ENCODE peak calls at places on chromosomes 2 and 18, in four cellular contexts. Y, I, B and O are unnamed samples. For H3K9me3 and H3K36me3, the result is how much of the 10 kb centered on the place peaks cover.

GRCh38 chr2:181306785-181307184 is 150.4 kb upstream of the ITGA4 start:
- DNase-seq in I (no peak), B (peak), Y (peak), O (no peak)

GRCh38 chr2:157592374-157592773 is 36.3 kb downstream of the ACVR1C start:
- DNase-seq in I (no peak), Y (no peak), B (no peak), O (no peak)

GRCh38 chr18:332721-333513 is 65.1 kb upstream of the THOC1 start:
- DNase-seq in Y (no peak), I (no peak), B (no peak), O (no peak)

GRCh38 chr18:45974088-45974536 is 7.0 kb upstream of the EPG5 start:
- DNase-seq in B (peak), I (peak), Y (peak), O (peak)

GRCh38 chr2:38652431-38653273 is 13.3 kb upstream of the GALM start:
- DNase-seq in Y (no peak), B (peak), I (no peak), O (no peak)

GRCh38 chr2:28761420-28761819 is 9.8 kb downstream of the PPP1CB start:
- DNase-seq in Y (no peak), I (no peak), B (no peak), O (no peak)

GRCh38 chr2:150484006-150484405 is 3.5 kb downstream of the RND3 start:
- DNase-seq in B (no peak), Y (no peak), I (no peak), O (no peak)

GRCh38 chr2:80459028-80459427 is 154.5 kb upstream of the LRRTM1 start:
- DNase-seq in Y (no peak), I (no peak), B (no peak), O (no peak)

GRCh38 chr2:197838036-197838435 is 33.6 kb downstream of the PLCL1 start:
- DNase-seq in B (peak), I (no peak), Y (no peak), O (no peak)

GRCh38 chr2:28102455-28102874 is 211.9 kb downstream of the BABAM2 start:
- DNase-seq in Y (no peak), B (no peak), I (no peak), O (no peak)

GRCh38 chr2:209638346-209638745 is 133.3 kb upstream of the UNC80 start:
- DNase-seq in I (no peak), B (no peak), Y (no peak), O (no peak)

GRCh38 chr2:2422621-2423020 is 91.5 kb upstream of the MYT1L start:
- DNase-seq in Y (no peak), I (no peak), B (no peak), O (no peak)

GRCh38 chr2:201059961-201060525 is 11.4 kb downstream of the HYCC2 start:
- DNase-seq in B (peak), Y (peak), I (no peak), O (no peak)

GRCh38 chr2:238948765-238949641 is 101.1 kb downstream of the TWIST2 start:
- DNase-seq in Y (no peak), I (no peak), B (no peak), O (no peak)

GRCh38 chr2:121625953-121626352 is 23.3 kb downstream of the CLASP1 start:
- DNase-seq in I (no peak), Y (no peak), B (no peak), O (no peak)

GRCh38 chr2:239166201-239166834 is 234.5 kb downstream of the HDAC4 start:
- DNase-seq in B (no peak), Y (no peak), I (no peak), O (no peak)

GRCh38 chr2:171688129-171688465 is 828 bp downstream of the DYNC1I2 start:
- DNase-seq in Y (no peak), B (no peak), I (no peak), O (no peak)

GRCh38 chr2:205868773-205869333 is 186.6 kb downstream of the NRP2 start:
- DNase-seq in I (no peak), Y (no peak), B (no peak), O (no peak)

GRCh38 chr18:986071-986470 is 81.4 kb downstream of the ADCYAP1 start:
- DNase-seq in B (no peak), Y (no peak), I (no peak), O (peak)

GRCh38 chr18:62979172-62979571 is 263.8 kb downstream of the PHLPP1 start:
- DNase-seq in Y (no peak), I (no peak), B (no peak), O (no peak)

GRCh38 chr2:100124746-100125145 is 17.6 kb downstream of the AFF3 start:
- DNase-seq in Y (no peak), I (no peak), B (no peak), O (no peak)

GRCh38 chr2:186496401-186496800 is 10.3 kb downstream of the ZC3H15 start:
- DNase-seq in B (no peak), Y (no peak), I (no peak), O (no peak)

GRCh38 chr2:234421-234820 is 29.4 kb downstream of the SH3YL1 start:
- DNase-seq in I (no peak), B (no peak), Y (no peak), O (no peak)

GRCh38 chr2:197179744-197180498 is 130.7 kb downstream of the ANKRD44 start:
- DNase-seq in I (no peak), Y (no peak), B (no peak), O (no peak)

DNA sequence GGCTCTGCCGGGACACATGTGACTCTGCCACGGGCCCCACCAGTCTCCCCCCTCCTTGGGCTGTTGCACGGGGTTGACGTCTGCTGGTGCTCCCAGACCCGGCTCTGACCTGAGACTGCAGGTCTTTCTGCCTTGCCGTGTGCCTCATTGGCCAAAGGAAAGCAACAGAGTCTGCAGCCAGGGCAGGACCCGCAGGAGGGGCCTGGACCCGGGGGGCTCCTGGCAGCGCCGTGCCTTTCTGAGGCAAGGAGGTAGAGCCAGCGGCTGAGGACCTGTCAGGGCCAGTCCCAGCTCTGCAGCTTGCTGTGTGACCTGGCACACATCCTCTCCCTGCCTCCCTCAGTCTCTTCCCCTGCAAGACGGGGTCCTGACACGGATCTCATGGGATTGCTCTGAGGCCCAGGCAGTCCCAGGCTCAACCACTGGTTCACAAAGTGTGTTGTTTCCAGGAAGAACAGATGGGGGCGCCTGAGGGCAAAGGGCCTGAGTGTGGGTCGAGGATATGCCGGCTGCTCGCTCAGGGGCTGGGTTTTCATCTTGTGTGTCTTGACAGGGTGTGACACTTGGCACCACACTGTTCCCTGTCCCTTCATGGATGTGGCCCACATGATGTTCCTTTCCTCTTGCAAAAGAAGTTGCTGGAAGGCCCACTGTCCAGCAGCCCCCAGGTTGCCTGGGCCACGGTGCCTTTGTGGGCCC is 9.0 kb downstream of the CAPN10 start:
- DNase-seq in I (peak), Y (peak), B (no peak), O (peak)
- H3K9me3 ChIP-seq in I (under half), Y (under half), B (under half), O (under half)

DNA sequence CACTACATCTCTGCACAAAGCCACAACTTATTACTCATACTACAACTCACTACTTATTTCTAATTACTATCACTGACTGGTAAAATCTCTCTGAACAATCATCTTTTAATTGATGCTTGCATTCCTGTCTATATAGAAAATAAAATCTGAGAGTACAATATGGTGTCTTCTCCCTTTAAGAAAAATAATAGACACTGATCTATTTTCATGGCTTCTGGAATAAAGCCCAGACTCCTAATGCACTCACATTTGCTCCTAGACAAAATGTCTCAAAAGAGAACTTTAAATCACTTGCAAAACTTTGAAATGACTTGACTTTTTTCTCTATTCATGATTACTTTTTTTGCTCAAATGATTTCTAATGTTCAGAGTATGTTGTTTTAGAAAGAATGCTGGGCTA is 28.7 kb downstream of the ESCO1 start:
- DNase-seq in Y (no peak), B (no peak), I (no peak), O (no peak)
- H3K36me3 ChIP-seq in Y (half or more), B (under half), I (under half), O (half or more)

GRCh38 chr2:226790436-226790835 is 9.2 kb downstream of the IRS1 start:
- DNase-seq in I (no peak), Y (peak), B (no peak), O (no peak)
- H3K4me3 ChIP-seq in I (no peak), Y (peak), B (no peak), O (no peak)

GRCh38 chr18:78108587-78108986 is 858.9 kb downstream of the GALR1 start:
- DNase-seq in I (no peak), Y (no peak), B (no peak), O (no peak)

GRCh38 chr18:78105611-78106010 is 856.0 kb downstream of the GALR1 start:
- DNase-seq in Y (no peak), I (no peak), B (no peak), O (no peak)

GRCh38 chr18:78106946-78107345 is 857.3 kb downstream of the GALR1 start:
- DNase-seq in B (no peak), I (no peak), Y (no peak), O (no peak)

GRCh38 chr18:78102135-78102534 is 852.5 kb downstream of the GALR1 start:
- DNase-seq in Y (no peak), I (no peak), B (no peak), O (no peak)

DNA sequence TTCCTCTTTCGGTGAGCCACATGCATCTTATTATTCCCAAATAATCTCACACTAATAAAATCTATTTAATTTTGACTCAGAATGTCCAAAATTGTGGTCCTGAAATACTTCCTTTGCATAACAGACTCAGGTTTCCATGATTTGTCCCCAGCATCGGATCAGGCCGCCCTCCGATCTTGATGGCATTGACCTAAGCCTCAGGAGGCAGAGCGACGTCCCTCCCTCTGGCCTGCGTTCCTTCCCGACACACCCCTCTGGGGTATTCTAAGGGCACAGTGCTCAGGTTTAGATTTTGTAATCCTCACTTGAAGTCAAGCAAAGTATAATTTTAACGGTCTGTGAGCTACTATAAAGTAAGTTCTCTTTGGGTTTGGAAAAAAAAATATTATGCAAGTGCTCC is 857.7 kb downstream of the GALR1 start:
- DNase-seq in Y (no peak), I (no peak), B (no peak), O (no peak)
- H3K9me3 ChIP-seq in Y (under half), I (under half), B (under half), O (under half)

GRCh38 chr2:241668839-241669238 is 17.8 kb downstream of the DTYMK start:
- DNase-seq in Y (no peak), B (no peak), I (no peak), O (no peak)

GRCh38 chr2:241670333-241671110 is 16.1 kb downstream of the DTYMK start:
- DNase-seq in I (no peak), B (no peak), Y (no peak), O (no peak)

GRCh38 chr2:241666627-241667400 is 19.8 kb downstream of the DTYMK start:
- DNase-seq in I (no peak), B (no peak), Y (no peak), O (peak)

GRCh38 chr2:241668354-241668753 is 18.3 kb downstream of the DTYMK start:
- DNase-seq in Y (no peak), I (no peak), B (no peak), O (no peak)

DNA sequence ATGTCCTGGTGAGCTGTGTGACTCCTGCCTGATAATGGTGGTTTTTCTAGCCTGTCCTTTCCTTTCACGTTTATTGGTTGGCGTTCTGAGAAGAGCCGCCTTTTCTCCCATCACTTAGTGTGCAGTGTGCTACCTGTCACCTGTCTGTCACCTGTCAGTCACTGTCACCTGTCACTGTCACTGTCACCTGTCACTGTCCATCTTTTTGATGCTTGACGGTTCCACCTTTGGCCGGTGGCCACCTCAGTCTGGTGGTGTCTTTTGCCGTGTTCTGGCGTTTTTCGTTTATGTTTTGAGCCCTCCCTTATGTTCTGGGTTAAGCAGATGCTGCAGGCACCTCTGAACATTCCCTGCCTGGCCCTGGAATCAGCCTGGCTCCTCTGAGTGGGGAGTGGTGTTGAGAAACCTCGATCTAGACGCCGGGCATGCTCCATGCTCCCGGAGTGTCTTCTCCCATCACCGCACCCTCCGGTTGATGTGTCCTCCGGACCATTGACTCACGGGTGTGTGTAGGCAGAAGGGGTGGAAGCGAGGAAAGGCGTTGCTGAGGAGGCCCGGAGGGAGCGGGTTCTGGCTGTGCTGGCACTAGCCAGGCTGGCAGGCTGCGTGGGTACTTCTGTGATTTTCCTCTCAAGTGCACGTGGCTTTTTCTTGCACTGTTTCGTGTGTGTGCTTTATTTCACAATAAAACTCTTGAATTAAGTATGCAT is 20.7 kb downstream of the DTYMK start:
- DNase-seq in I (no peak), B (no peak), Y (no peak), O (no peak)
- H3K36me3 ChIP-seq in I (under half), B (under half), Y (under half), O (under half)

DNA sequence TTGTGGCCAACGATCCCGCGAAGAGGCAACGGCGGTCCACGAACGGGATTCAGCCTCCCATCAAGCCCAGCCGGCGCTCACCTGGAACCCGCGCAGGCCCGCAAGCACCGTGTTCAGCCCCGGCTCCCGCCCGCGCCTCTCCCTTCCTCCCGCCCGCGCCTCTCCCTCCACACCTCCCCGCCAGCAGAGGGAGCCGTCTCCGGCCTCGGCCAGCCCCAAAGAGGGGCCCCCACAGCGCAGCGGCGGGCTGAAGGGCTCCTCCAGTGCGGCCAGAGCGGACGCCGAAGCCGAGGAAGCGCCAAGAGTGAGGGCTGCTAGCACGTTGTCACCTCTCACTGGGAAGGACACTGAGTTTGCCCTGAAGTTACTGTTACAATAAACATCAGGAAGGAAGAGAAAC is 55.3 kb upstream of the LAPTM4A start:
- DNase-seq in B (no peak), Y (no peak), I (no peak), O (peak)
- H3K4me3 ChIP-seq in B (no peak), Y (no peak), I (no peak), O (no peak)

DNA sequence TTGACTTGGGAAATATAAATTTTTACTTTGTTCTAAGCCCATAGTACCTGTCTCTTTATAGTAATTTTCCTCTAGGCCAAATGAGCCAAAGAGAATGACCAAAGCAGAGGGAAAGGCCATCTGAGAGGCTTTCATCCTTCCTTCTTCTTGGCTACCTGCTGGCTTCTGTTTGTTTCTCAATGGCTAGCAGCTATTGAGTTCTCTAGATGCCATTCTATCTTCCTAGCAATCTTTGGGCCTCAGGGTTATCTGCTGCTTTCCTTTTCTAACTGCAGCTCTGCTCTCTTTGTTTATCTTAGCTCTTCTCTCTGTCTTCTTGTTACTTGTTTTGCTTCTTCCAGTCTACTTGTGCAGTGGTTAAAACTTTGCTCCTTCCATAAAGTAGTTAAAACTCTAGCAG is 601.1 kb upstream of the NRXN1 start:
- DNase-seq in I (no peak), B (no peak), Y (no peak), O (no peak)
- H3K9me3 ChIP-seq in I (under half), B (under half), Y (under half), O (under half)

DNA sequence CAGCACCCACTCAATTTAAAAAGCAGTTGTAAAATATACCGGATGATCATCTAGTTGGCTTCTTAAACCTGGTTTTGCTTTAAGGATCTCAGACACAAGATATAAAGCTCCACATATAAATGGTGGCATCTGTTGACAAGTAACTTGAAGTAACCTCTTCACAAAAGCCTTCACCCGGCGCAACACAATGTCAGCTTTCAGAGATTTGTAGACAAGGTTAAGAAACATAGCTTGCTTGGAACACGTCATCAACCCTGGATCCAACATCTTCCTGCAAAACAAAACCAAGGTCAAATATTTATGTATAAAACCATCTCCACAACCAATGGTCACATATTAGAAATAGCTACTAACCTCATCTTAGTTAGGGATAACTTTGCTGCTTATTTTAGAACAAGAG is 8.3 kb downstream of the CEBPZ start:
- DNase-seq in B (no peak), Y (no peak), I (no peak), O (no peak)
- H3K36me3 ChIP-seq in B (under half), Y (half or more), I (under half), O (half or more)

DNA sequence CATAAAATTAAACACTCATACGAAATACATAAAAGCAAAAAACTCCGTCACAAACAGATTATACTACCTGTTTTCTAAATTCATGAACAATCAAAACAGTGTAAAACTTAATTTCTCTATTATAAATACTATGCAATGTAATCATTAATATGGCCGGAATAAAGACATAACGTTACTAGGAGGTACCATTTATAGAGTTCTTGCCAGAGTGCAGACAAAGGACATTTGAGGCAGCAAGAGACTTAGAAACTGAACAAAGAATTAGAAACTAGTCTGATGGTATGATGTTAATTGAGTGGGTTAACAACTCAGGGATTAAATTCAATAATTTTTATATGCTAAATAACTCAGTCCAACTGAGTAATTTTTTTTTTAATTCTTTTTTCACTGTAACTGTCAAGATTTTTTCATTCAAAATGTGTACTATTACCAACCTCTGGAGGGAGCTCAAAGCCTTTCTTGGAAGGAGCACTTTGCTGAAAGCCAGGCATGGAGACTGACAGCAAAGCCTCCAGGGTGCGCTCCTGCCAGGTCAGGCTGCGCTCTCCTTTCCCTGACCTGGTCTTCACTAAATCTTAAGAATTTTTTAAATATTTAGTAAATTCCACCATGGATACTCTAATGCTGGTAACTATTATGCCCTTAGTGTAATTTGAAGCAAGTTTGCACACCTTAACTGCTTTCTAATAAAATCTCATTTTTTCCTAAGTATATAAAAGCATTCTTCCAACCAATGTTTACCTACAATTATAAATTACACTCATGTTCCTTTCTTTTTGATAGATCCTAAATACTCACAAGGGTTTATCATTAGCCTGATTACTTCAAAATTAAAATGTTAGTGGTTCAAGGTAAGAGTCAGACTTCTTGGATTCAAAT is 34.1 kb downstream of the WDR35 start:
- DNase-seq in Y (peak), B (peak), I (peak), O (peak)
- H3K4me3 ChIP-seq in Y (no peak), B (no peak), I (no peak), O (no peak)